ENCODE peak calls at places on chromosomes 4 and X, in four cellular contexts. O, R, J and D are unnamed samples.

GRCh38 chr4:185987976-185988627 is 80.9 kb upstream of the TLR3 start:
- DNase-seq in O (no peak), R (no peak), J (no peak), D (no peak)

GRCh38 chr4:21888195-21888976 is 60.2 kb downstream of the KCNIP4 start:
- DNase-seq in O (no peak), R (no peak), J (no peak), D (no peak)

GRCh38 chr4:150938873-150939499 is 76.1 kb downstream of the LRBA start:
- DNase-seq in O (no peak), R (no peak), J (no peak), D (no peak)

GRCh38 chr4:144204431-144204830 is 63.9 kb upstream of the GYPA start:
- DNase-seq in O (no peak), R (no peak), J (no peak), D (no peak)

GRCh38 chrX:23008431-23009099 is 8.8 kb downstream of the DDX53 start:
- DNase-seq in O (no peak), R (no peak), J (no peak), D (no peak)

GRCh38 chrX:40008841-40009461 is 88.8 kb downstream of the BCOR start:
- DNase-seq in O (peak), R (no peak), J (peak), D (peak)

GRCh38 chr4:32199639-32200038 is 1479.5 kb downstream of the PCDH7 start:
- DNase-seq in O (no peak), R (no peak), J (no peak), D (no peak)

GRCh38 chr4:1714303-1715001 is 2.3 kb upstream of the SLBP start:
- DNase-seq in O (no peak), R (no peak), J (no peak), D (no peak)

GRCh38 chrX:154140742-154141141 is 3.3 kb upstream of the OPN1LW start:
- DNase-seq in O (no peak), R (no peak), J (no peak), D (no peak)

GRCh38 chrX:1242901-1243402 is 25.7 kb upstream of the CSF2RA start:
- DNase-seq in O (no peak), R (no peak), J (no peak), D (no peak)

GRCh38 chr4:85411386-85411785 is 63.6 kb upstream of the ARHGAP24 start:
- DNase-seq in O (no peak), R (no peak), J (no peak), D (no peak)

GRCh38 chr4:38182334-38182998 is 222.3 kb downstream of the PTTG2 start:
- DNase-seq in O (no peak), R (no peak), J (no peak), D (no peak)

GRCh38 chr4:41992967-41993857 is 2.9 kb downstream of the SLC30A9 start:
- DNase-seq in O (no peak), R (no peak), J (no peak), D (no peak)

GRCh38 chr4:187908731-187909130 is 86.8 kb upstream of the ZFP42 start:
- DNase-seq in O (no peak), R (no peak), J (no peak), D (no peak)

GRCh38 chrX:109922183-109922582 is 80.7 kb upstream of the TMEM164 start:
- DNase-seq in O (no peak), R (no peak), J (no peak), D (no peak)

GRCh38 chr4:175929441-175929840 is 117.4 kb upstream of the GPM6A start:
- DNase-seq in O (no peak), R (no peak), J (no peak), D (no peak)

GRCh38 chr4:78529569-78530209 is 21.9 kb upstream of the ANXA3 start:
- DNase-seq in O (no peak), R (no peak), J (no peak), D (no peak)

GRCh38 chr4:108118505-108118904 is 50.2 kb downstream of the LEF1 start:
- DNase-seq in O (no peak), R (no peak), J (no peak), D (no peak)

GRCh38 chr4:87497141-87497540 is 32.0 kb downstream of the SPARCL1 start:
- DNase-seq in O (no peak), R (no peak), J (no peak), D (no peak)

GRCh38 chr4:65668201-65669007 is 1.9 kb downstream of the EPHA5 start:
- DNase-seq in O (no peak), R (no peak), J (peak), D (peak)